ENCODE peak calls at places on chromosomes 6 and 20, in ten cellular contexts. B is PC-3, Q is GM20000, F is epithelial cell of esophagus, W is bronchial epithelial cell, E is hepatocyte, K is fibroblast of the aortic adventitia, Z is GM13976, S is fibroblast of pulmonary artery, D is dorsolateral prefrontal cortex. M is an unnamed sample.

GRCh38 chr6:170092826-170093225 is 198.1 kb downstream of the DLL1 start:
- DNase-seq in B (no peak), Q (no peak), F (no peak), W (no peak), E (no peak), K (no peak), Z (no peak), S (no peak), D (peak), M (no peak)

GRCh38 chr6:33945931-33946330 is 142.1 kb upstream of the MLN start:
- DNase-seq in B (no peak), Q (no peak), F (no peak), W (no peak), E (no peak), K (no peak), Z (no peak), S (no peak), D (no peak), M (no peak)

GRCh38 chr6:81169166-81169565 is 583.3 kb downstream of the TENT5A start:
- DNase-seq in B (peak), Q (no peak), F (no peak), W (peak), E (no peak), K (peak), Z (no peak), S (peak), D (no peak), M (no peak)

GRCh38 chr20:51338692-51339440 is 203.7 kb downstream of the NFATC2 start:
- DNase-seq in B (peak), Q (no peak), F (peak), W (peak), E (no peak), K (peak), Z (no peak), S (peak), D (no peak), M (no peak)

GRCh38 chr6:114063956-114064355 is 93.0 kb upstream of the HDAC2 start:
- DNase-seq in B (no peak), Q (no peak), F (peak), W (peak), E (no peak), K (no peak), Z (no peak), S (peak), D (no peak), M (no peak)

GRCh38 chr20:23187759-23188158 is 101.6 kb upstream of the CD93 start:
- DNase-seq in B (no peak), Q (no peak), F (peak), W (peak), E (no peak), K (no peak), Z (no peak), S (peak), D (no peak), M (no peak)

GRCh38 chr6:75932067-75932466 is 140.4 kb downstream of the IMPG1 start:
- DNase-seq in B (peak), Q (peak), F (peak), W (peak), E (peak), K (no peak), Z (peak), S (peak), D (peak), M (no peak)

GRCh38 chr6:89028774-89029173 is 51.8 kb upstream of the PNRC1 start:
- DNase-seq in B (no peak), Q (no peak), F (no peak), W (no peak), E (no peak), K (no peak), Z (no peak), S (no peak), D (no peak), M (no peak)

GRCh38 chr6:129440691-129441090 is 269.3 kb downstream of the ARHGAP18 start:
- DNase-seq in B (no peak), Q (no peak), F (peak), W (peak), E (peak), K (peak), Z (no peak), S (peak), D (no peak), M (no peak)
- TF ChIP-seq CTCF in B (no peak), Q (no peak), F (peak), W (no peak), E (no peak), K (no peak), Z (no peak), S (no peak), D (no peak), M (no peak)

GRCh38 chr6:160730911-160731310 is 28.9 kb downstream of the PLG start:
- DNase-seq in B (peak), Q (no peak), F (no peak), W (no peak), E (no peak), K (no peak), Z (no peak), S (no peak), D (no peak), M (no peak)
- TF ChIP-seq CTCF in B (peak), Q (no peak), F (peak), W (peak), E (no peak), K (peak), Z (no peak), S (peak), D (no peak), M (no peak)

GRCh38 chr20:31449511-31450128 is 9.2 kb downstream of the DEFB123 start:
- DNase-seq in B (no peak), Q (no peak), F (no peak), W (no peak), E (no peak), K (no peak), Z (no peak), S (no peak), D (no peak), M (no peak)

GRCh38 chr20:31452575-31452974 is 12.1 kb downstream of the DEFB123 start:
- DNase-seq in B (no peak), Q (no peak), F (no peak), W (peak), E (no peak), K (no peak), Z (no peak), S (no peak), D (no peak), M (no peak)

GRCh38 chr20:31454374-31454773 is 13.9 kb downstream of the DEFB123 start:
- DNase-seq in B (no peak), Q (no peak), F (no peak), W (no peak), E (no peak), K (no peak), Z (no peak), S (no peak), D (no peak), M (no peak)
- TF ChIP-seq CTCF in B (no peak), Q (no peak), F (no peak), W (no peak), E (no peak), K (no peak), Z (no peak), S (no peak), D (no peak), M (no peak)

DNA sequence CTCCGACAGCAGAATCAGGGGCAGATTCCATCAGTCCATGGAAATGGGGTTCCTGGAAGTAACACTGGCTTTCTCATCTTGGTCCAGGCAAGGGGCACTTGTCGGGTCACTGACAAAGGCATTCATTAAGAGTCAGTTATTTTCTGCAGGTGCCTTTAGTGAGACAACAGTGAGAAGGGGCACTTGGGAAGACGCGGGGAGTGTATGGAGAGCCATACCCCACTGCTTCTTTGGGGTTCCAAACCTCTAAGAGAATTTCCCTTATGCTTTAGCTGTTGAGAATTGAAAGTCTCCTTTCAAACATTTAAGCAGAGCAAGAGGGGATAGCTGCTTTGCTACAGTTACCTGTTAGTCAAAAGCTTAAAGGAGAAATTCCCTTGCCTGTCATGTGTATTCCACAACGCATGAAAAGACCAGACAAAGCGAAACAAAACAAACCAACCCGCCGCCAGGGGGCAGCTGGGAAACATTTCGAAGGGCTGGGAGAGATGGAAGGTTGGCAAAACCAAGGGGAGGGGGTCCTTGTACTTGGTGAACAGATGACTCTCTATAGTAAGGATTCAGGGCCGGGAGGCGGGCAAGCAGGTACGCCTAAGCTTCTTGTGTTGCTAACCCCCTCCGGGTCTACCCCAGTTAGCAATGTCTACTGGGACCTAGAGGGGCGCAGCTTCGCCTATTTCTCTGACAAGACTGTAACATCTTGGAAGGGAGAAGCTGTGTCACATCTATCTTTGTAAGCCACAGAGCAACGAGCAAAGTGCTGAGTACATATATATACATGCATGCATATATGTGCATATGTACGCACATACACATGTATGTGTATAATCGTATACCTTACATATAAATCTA is 474.9 kb upstream of the AGPAT4 start:
- DNase-seq in B (peak), Q (peak), F (peak), W (no peak), E (peak), K (no peak), Z (peak), S (peak), D (peak), M (peak)
- TF ChIP-seq CTCF in B (peak), Q (no peak), F (peak), W (no peak), E (peak), K (no peak), Z (peak), S (peak), D (peak), M (peak)

GRCh38 chr6:83592770-83593394 is 80.5 kb downstream of the PRSS35 start:
- DNase-seq in B (peak), Q (peak), F (peak), W (peak), E (peak), K (peak), Z (peak), S (peak), D (no peak), M (peak)
- TF ChIP-seq CTCF in B (peak), Q (peak), F (peak), W (peak), E (peak), K (peak), Z (peak), S (peak), D (peak), M (peak)

M was measured in GM13977.